ENCODE peak calls at places on chromosomes 4 and X, in six cellular contexts. A, W, H, O, P and M are unnamed samples.

GRCh38 chrX:22095306-22095705 is 63.2 kb downstream of the PHEX start:
- DNase-seq in A (no peak), W (no peak), H (peak), O (peak), P (no peak), M (no peak)

GRCh38 chr4:2786152-2786671 is 6.7 kb upstream of the SH3BP2 start:
- DNase-seq in A (no peak), W (no peak), H (peak), O (no peak), P (no peak), M (no peak)

GRCh38 chr4:15077969-15078368 is 75.7 kb downstream of the CPEB2 start:
- DNase-seq in A (no peak), W (no peak), H (no peak), O (no peak), P (no peak), M (no peak)

GRCh38 chrX:153449306-153450113 is 3.7 kb upstream of the TREX2 start:
- DNase-seq in A (no peak), W (no peak), H (no peak), O (no peak), P (no peak), M (no peak)

GRCh38 chrX:17759990-17760389 is 22.7 kb downstream of the SCML1 start:
- DNase-seq in A (no peak), W (no peak), H (no peak), O (no peak), P (no peak), M (no peak)

GRCh38 chrX:115023139-115023538 is 5.7 kb upstream of the IL13RA2 start:
- DNase-seq in A (no peak), W (no peak), H (no peak), O (no peak), P (no peak), M (no peak)

GRCh38 chr4:176902710-176903323 is 110.1 kb upstream of the VEGFC start:
- DNase-seq in A (no peak), W (no peak), H (no peak), O (no peak), P (no peak), M (no peak)

GRCh38 chr4:4480685-4481393 is 61.0 kb downstream of the STX18 start:
- DNase-seq in A (no peak), W (no peak), H (no peak), O (no peak), P (no peak), M (peak)

GRCh38 chr4:138859249-138859648 is 156.3 kb upstream of the NOCT start:
- DNase-seq in A (no peak), W (no peak), H (no peak), O (no peak), P (no peak), M (no peak)

GRCh38 chr4:57182132-57182874 is 72.1 kb upstream of the IGFBP7 start:
- DNase-seq in A (no peak), W (no peak), H (no peak), O (no peak), P (no peak), M (no peak)

GRCh38 chrX:39450578-39450977 is 647.2 kb downstream of the BCOR start:
- DNase-seq in A (no peak), W (no peak), H (no peak), O (no peak), P (no peak), M (no peak)

GRCh38 chrX:109472939-109473713 is 8.8 kb downstream of the GUCY2F start:
- DNase-seq in A (peak), W (peak), H (no peak), O (no peak), P (no peak), M (peak)

GRCh38 chrX:2299871-2300270 is 200.9 kb downstream of the DHRSX start:
- DNase-seq in A (no peak), W (no peak), H (no peak), O (no peak), P (no peak), M (no peak)

GRCh38 chr4:73213917-73214663 is 44.5 kb downstream of the ANKRD17 start:
- DNase-seq in A (no peak), W (no peak), H (no peak), O (no peak), P (no peak), M (no peak)

GRCh38 chr4:26238426-26238781 is 82.4 kb upstream of the RBPJ start:
- DNase-seq in A (no peak), W (no peak), H (no peak), O (no peak), P (no peak), M (no peak)

DNA sequence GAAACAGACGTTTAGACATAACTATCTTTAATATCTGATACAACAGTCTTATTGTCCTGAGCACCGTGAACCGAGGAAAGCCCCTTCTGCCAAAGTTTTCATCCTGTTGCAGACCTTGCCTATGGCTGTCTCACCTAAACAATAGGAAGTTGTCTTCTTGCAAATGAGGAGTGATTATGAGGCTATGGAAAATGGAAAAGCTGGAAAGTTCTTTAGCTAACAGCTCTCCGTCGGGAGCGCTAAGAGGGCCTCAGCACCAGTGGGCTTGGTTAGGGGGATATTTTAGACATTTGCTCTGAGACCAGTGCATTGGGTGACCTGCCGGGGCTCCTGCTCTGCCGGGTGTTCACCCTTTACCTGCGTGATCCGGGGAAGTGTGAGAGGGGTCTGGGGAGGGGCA is 28.4 kb downstream of the TMEM131L start:
- DNase-seq in A (no peak), W (no peak), H (no peak), O (no peak), P (no peak), M (no peak)
- TF ChIP-seq CTCF in A (no peak), W (no peak), H (no peak), O (no peak), P (no peak), M (no peak)

GRCh38 chrX:40878821-40879571 is 143.7 kb upstream of the MED14 start:
- DNase-seq in A (no peak), W (no peak), H (no peak), O (no peak), P (no peak), M (no peak)
- TF ChIP-seq CTCF in A (no peak), W (no peak), H (no peak), O (no peak), P (no peak), M (no peak)

GRCh38 chrX:31423575-31424284 is 351.9 kb upstream of the FTHL17 start:
- DNase-seq in A (peak), W (no peak), H (no peak), O (no peak), P (no peak), M (no peak)
- TF ChIP-seq CTCF in A (no peak), W (peak), H (no peak), O (peak), P (peak), M (peak)

GRCh38 chrX:111264397-111264796 is 5.9 kb downstream of the CAPN6 start:
- DNase-seq in A (no peak), W (no peak), H (no peak), O (no peak), P (no peak), M (no peak)
- TF ChIP-seq CTCF in A (no peak), W (no peak), H (no peak), O (no peak), P (no peak), M (peak)

DNA sequence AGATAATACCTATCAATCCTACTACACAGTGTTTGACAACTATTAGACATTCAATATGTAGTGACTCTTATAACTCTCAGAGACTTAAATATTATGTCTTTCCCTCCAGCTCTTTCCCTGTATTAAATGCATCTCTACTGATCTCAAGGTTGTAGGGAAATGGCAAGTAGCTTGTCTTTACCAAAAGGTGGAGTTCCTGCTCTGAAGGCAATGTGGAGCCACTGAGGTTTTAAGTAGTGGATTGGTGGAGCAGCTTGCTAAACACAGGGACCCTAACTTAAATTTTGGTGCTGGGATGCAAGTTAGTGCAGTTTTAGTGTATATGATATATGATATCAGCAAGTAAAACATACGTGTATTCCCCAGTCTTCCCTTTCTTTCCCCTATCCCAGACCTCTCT is 13.1 kb downstream of the FNIP2 start:
- DNase-seq in A (no peak), W (no peak), H (no peak), O (no peak), P (no peak), M (no peak)
- TF ChIP-seq CTCF in A (no peak), W (no peak), H (no peak), O (no peak), P (no peak), M (no peak)

GRCh38 chrX:128106630-128107029 is 54.4 kb upstream of the ACTRT1 start:
- DNase-seq in A (peak), W (no peak), H (no peak), O (no peak), P (no peak), M (peak)
- TF ChIP-seq CTCF in A (peak), W (peak), H (no peak), O (no peak), P (peak), M (peak)

DNA sequence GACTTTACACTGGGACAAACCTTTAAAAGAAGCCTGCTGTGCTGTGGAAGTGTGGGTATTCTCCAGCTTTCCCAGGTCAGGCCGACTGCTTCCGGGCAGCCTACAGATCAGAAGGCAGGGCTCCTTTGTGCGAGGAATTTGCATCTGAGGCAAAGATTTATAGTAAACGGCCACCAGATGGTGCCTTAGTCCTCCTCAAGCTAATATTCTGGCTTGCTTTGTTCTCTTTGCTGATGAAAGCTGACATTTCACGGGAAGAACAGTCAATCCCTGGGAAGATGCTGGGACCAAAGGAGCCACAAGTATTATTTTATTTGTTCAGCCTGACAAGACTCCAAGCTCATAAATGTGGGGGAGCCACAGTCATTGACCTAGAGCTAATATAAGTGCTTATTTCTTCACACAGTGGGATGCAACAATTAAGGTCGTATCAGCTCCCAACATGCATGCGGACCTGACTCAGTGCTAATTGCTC is 120.8 kb upstream of the TRIM2 start:
- DNase-seq in A (peak), W (no peak), H (no peak), O (no peak), P (no peak), M (peak)
- TF ChIP-seq CTCF in A (no peak), W (peak), H (peak), O (peak), P (peak), M (peak)

GRCh38 chrX:71420686-71421085 is 54.5 kb downstream of the TAF1 start:
- DNase-seq in A (peak), W (no peak), H (no peak), O (no peak), P (no peak), M (no peak)
- TF ChIP-seq CTCF in A (no peak), W (no peak), H (no peak), O (no peak), P (no peak), M (no peak)

DNA sequence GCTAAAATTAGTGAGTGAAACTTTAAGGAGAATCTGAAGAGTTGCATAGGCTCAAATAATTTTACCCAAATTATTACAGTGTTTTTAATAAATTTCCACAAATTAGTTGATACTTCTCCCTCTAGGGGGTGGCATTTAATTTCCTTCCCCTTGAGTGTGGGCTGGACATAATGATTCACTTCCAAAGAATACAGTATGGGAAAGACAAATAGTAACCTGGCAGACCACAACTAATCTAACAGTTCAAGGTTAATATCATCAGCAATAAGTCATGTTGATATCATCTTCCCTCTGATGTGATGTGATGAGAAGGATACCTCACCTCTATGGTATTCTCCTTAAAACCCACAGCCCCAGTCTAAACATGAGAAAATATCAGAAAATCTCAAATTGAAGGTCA is 15.5 kb downstream of the PFKFB1 start:
- DNase-seq in A (no peak), W (no peak), H (no peak), O (no peak), P (no peak), M (no peak)
- TF ChIP-seq CTCF in A (no peak), W (no peak), H (no peak), O (no peak), P (peak), M (no peak)

GRCh38 chr4:116058129-116058528 is 944.7 kb upstream of the NDST4 start:
- DNase-seq in A (no peak), W (no peak), H (no peak), O (no peak), P (no peak), M (no peak)

DNA sequence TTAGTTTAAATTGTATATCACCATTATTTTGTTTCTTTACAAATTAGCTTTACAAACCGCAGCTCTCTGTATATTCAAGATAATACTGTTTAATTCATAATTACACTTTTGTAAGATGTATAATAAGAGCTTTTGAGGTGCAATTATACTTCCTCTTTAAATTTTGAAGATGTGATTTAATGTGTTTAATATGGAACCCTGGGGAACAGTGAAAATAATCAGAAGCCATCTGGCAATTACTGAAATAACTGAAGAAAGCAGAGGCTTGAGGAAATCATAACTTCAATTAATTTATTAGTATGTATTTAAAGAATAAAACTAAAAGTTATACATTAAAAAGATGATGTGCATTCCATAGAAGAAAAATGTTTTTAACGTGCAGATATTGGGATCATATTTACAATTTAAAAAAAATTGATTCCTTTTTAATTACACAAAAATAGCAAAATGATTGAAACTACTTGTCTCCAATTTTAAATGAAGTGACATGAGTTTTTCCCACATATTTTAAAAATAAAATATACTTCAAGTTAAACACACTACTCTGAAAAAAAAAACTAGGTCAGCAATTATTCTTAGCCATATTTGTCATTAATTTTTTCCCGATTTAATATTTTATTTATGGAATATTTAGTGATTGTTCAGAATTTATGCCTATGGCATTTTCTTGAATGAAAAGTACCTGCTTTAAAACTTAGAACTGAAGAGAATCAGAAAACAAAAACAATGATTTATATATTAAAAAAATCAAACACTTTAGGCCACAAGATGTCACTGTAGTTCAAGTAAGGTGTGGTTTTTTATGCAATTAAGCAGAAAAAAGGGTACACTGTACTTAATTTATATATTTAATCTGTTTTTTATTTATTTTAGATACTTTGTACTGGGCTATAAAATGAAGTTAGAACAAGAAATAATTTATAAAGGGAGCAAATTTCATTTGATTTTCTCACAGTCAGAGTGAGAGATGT is 942.7 kb upstream of the NDST4 start:
- DNase-seq in A (no peak), W (no peak), H (no peak), O (no peak), P (no peak), M (no peak)
- TF ChIP-seq CTCF in A (no peak), W (peak), H (no peak), O (no peak), P (peak), M (peak)